ENCODE peak calls at places on chromosomes 13 and 19, in seven cellular contexts. K, F, P, L, T, S and A are unnamed samples.

GRCh38 chr19:46025825-46026224 is 3.0 kb upstream of the PGLYRP1 start:
- DNase-seq in K (no peak), F (no peak), P (no peak), L (no peak), T (no peak), S (no peak), A (no peak)

GRCh38 chr13:46749951-46750350 is 47.0 kb downstream of the ESD start:
- DNase-seq in K (no peak), F (no peak), P (no peak), L (peak), T (no peak), S (no peak), A (no peak)

GRCh38 chr13:85618514-85618913 is 180.7 kb downstream of the SLITRK6 start:
- DNase-seq in K (no peak), F (no peak), P (no peak), L (no peak), T (no peak), S (no peak), A (no peak)

GRCh38 chr13:38002596-38002995 is 133.0 kb upstream of the TRPC4 start:
- DNase-seq in K (no peak), F (no peak), P (no peak), L (no peak), T (no peak), S (no peak), A (no peak)

GRCh38 chr19:2575734-2576481 is 100.0 kb downstream of the GADD45B start:
- DNase-seq in K (no peak), F (no peak), P (peak), L (peak), T (peak), S (no peak), A (peak)

GRCh38 chr19:2719910-2720776 is 1.0 kb downstream of the DIRAS1 start:
- DNase-seq in K (no peak), F (no peak), P (peak), L (peak), T (no peak), S (no peak), A (no peak)

GRCh38 chr13:35210234-35210633 is 266.3 kb downstream of the MAB21L1 start:
- DNase-seq in K (no peak), F (no peak), P (no peak), L (no peak), T (no peak), S (no peak), A (no peak)

GRCh38 chr13:43227721-43228120 is 204.3 kb downstream of the DNAJC15 start:
- DNase-seq in K (no peak), F (no peak), P (no peak), L (peak), T (no peak), S (no peak), A (no peak)

GRCh38 chr19:47598407-47599349 is 10.3 kb upstream of the BICRA start:
- DNase-seq in K (no peak), F (no peak), P (no peak), L (peak), T (peak), S (no peak), A (no peak)

GRCh38 chr13:113359556-113359955 is 4.4 kb downstream of the GRTP1 start:
- DNase-seq in K (no peak), F (no peak), P (no peak), L (no peak), T (no peak), S (no peak), A (no peak)

GRCh38 chr13:112876305-112877000 is 92.6 kb upstream of the MCF2L start:
- DNase-seq in K (no peak), F (no peak), P (peak), L (no peak), T (no peak), S (no peak), A (peak)

GRCh38 chr13:101327844-101328243 is 88.5 kb downstream of the NALCN start:
- DNase-seq in K (no peak), F (no peak), P (no peak), L (peak), T (no peak), S (no peak), A (no peak)

GRCh38 chr13:110525328-110526319 is 35.9 kb downstream of the RAB20 start:
- DNase-seq in K (no peak), F (no peak), P (peak), L (no peak), T (no peak), S (no peak), A (no peak)

GRCh38 chr13:51938454-51938853 is 72.8 kb downstream of the ATP7B start:
- DNase-seq in K (no peak), F (no peak), P (no peak), L (no peak), T (no peak), S (no peak), A (no peak)

GRCh38 chr19:29945433-29945832 is 3.4 kb downstream of the URI1 start:
- DNase-seq in K (no peak), F (no peak), P (no peak), L (peak), T (no peak), S (no peak), A (no peak)

GRCh38 chr19:33290956-33291622 is 11.2 kb downstream of the CEBPA start:
- DNase-seq in K (no peak), F (no peak), P (no peak), L (no peak), T (no peak), S (no peak), A (no peak)

GRCh38 chr13:67267136-67267535 is 37.0 kb upstream of the PCDH9 start:
- DNase-seq in K (no peak), F (no peak), P (no peak), L (peak), T (no peak), S (no peak), A (no peak)

GRCh38 chr13:72458701-72459100 is 268.7 kb downstream of the MZT1 start:
- DNase-seq in K (no peak), F (no peak), P (no peak), L (no peak), T (peak), S (no peak), A (no peak)

GRCh38 chr13:112576191-112576590 is 11.8 kb downstream of the TUBGCP3 start:
- DNase-seq in K (no peak), F (no peak), P (no peak), L (no peak), T (no peak), S (no peak), A (no peak)

GRCh38 chr13:54185785-54186184 is 1157.2 kb downstream of the OLFM4 start:
- DNase-seq in K (no peak), F (no peak), P (no peak), L (no peak), T (no peak), S (no peak), A (no peak)

GRCh38 chr13:93244141-93244917 is 17.7 kb downstream of the GPC6 start:
- DNase-seq in K (no peak), F (no peak), P (peak), L (peak), T (no peak), S (no peak), A (no peak)

GRCh38 chr19:14073925-14074838 is 1.6 kb downstream of the MISP3 start:
- DNase-seq in K (no peak), F (no peak), P (no peak), L (peak), T (no peak), S (no peak), A (peak)

GRCh38 chr13:109968876-109969577 is 182.6 kb upstream of the IRS2 start:
- DNase-seq in K (no peak), F (no peak), P (peak), L (no peak), T (no peak), S (no peak), A (no peak)

GRCh38 chr13:26772531-26772930 is 11.9 kb upstream of the GPR12 start:
- DNase-seq in K (no peak), F (no peak), P (no peak), L (no peak), T (no peak), S (no peak), A (no peak)

GRCh38 chr13:99403458-99403971 is 96.3 kb upstream of the GPR183 start:
- DNase-seq in K (no peak), F (no peak), P (no peak), L (no peak), T (no peak), S (no peak), A (peak)

GRCh38 chr13:23723463-23723862 is 153.3 kb downstream of the TNFRSF19 start:
- DNase-seq in K (no peak), F (no peak), P (no peak), L (peak), T (no peak), S (no peak), A (no peak)

GRCh38 chr13:39415403-39415802 is 187.6 kb downstream of the LHFPL6 start:
- DNase-seq in K (no peak), F (no peak), P (peak), L (peak), T (peak), S (no peak), A (no peak)

GRCh38 chr19:38675611-38676010 is 28.2 kb downstream of the ACTN4 start:
- DNase-seq in K (no peak), F (no peak), P (peak), L (no peak), T (no peak), S (no peak), A (no peak)

GRCh38 chr19:34481861-34482379 is 362 bp downstream of the WTIP start:
- DNase-seq in K (no peak), F (no peak), P (peak), L (no peak), T (no peak), S (no peak), A (no peak)

GRCh38 chr13:37473035-37473434 is 125.5 kb downstream of the POSTN start:
- DNase-seq in K (no peak), F (no peak), P (no peak), L (no peak), T (no peak), S (no peak), A (no peak)

GRCh38 chr13:31929031-31929770 is 102.4 kb upstream of the FRY start:
- DNase-seq in K (no peak), F (no peak), P (no peak), L (no peak), T (no peak), S (no peak), A (no peak)

GRCh38 chr19:45296365-45296764 is 26.3 kb downstream of the CKM start:
- DNase-seq in K (no peak), F (no peak), P (no peak), L (no peak), T (no peak), S (no peak), A (no peak)